ENCODE peak calls at places on chromosomes 11 and 22, in four cellular contexts. V, P, I and M are unnamed samples.

GRCh38 chr11:20134991-20135736 is 25.1 kb downstream of the DBX1 start:
- DNase-seq in V (no peak), P (no peak), I (no peak), M (no peak)

GRCh38 chr11:36075053-36075452 is 131.2 kb downstream of the LDLRAD3 start:
- DNase-seq in V (peak), P (no peak), I (no peak), M (no peak)

GRCh38 chr11:281486-282161 is 3.4 kb downstream of the NLRP6 start:
- DNase-seq in V (no peak), P (no peak), I (no peak), M (no peak)

GRCh38 chr11:96228472-96228871 is 114.5 kb downstream of the MAML2 start:
- DNase-seq in V (peak), P (peak), I (no peak), M (no peak)

GRCh38 chr11:31805629-31806185 is 5.4 kb downstream of the PAX6 start:
- DNase-seq in V (no peak), P (no peak), I (no peak), M (no peak)

GRCh38 chr11:72975778-72976520 is 161.7 kb downstream of the ATG16L2 start:
- DNase-seq in V (peak), P (peak), I (no peak), M (peak)

GRCh38 chr22:21033895-21034294 is 1.5 kb upstream of the SLC7A4 start:
- DNase-seq in V (no peak), P (no peak), I (no peak), M (no peak)

GRCh38 chr22:46373166-46373565 is 37.7 kb downstream of the TRMU start:
- DNase-seq in V (no peak), P (no peak), I (no peak), M (no peak)

GRCh38 chr22:44915441-44915840 is 94.4 kb downstream of the PHF21B start:
- DNase-seq in V (no peak), P (no peak), I (no peak), M (no peak)

GRCh38 chr11:79076526-79077115 is 364.2 kb downstream of the TENM4 start:
- DNase-seq in V (no peak), P (no peak), I (no peak), M (no peak)

GRCh38 chr22:45503816-45504702 is 1.4 kb downstream of the FBLN1 start:
- DNase-seq in V (peak), P (no peak), I (no peak), M (peak)

GRCh38 chr11:24844406-24844805 is 347.6 kb downstream of the LUZP2 start:
- DNase-seq in V (no peak), P (no peak), I (no peak), M (no peak)

GRCh38 chr22:50691521-50691920 is 18.9 kb downstream of the SHANK3 start:
- DNase-seq in V (no peak), P (peak), I (no peak), M (peak)

GRCh38 chr11:23310276-23310675 is 450.0 kb upstream of the CCDC179 start:
- DNase-seq in V (peak), P (peak), I (no peak), M (no peak)